ENCODE peak calls at places on chromosomes 12 and 14, in six cellular contexts. One of them, this sample, is unnamed.

GRCh38 chr14:77359626-77360025 is 17.3 kb downstream of the TMED8 start:
- DNase-seq in AG10803: peak
- DNase-seq in astrocyte: no peak
- DNase-seq in brain microvascular endothelial cell: no peak
- DNase-seq in ascending aorta: no peak
- DNase-seq in GM23338: no peak
- DNase-seq in this sample: no peak

GRCh38 chr12:121330195-121330594 is 22.0 kb downstream of the ANAPC5 start:
- DNase-seq in AG10803: no peak
- DNase-seq in astrocyte: no peak
- DNase-seq in brain microvascular endothelial cell: no peak
- DNase-seq in ascending aorta: no peak
- DNase-seq in GM23338: no peak
- DNase-seq in this sample: no peak

GRCh38 chr14:25484194-25484593 is 434.2 kb upstream of the STXBP6 start:
- DNase-seq in AG10803: no peak
- DNase-seq in astrocyte: no peak
- DNase-seq in brain microvascular endothelial cell: no peak
- DNase-seq in ascending aorta: no peak
- DNase-seq in GM23338: no peak
- DNase-seq in this sample: no peak

GRCh38 chr14:75667099-75667498 is 6.1 kb downstream of the TTLL5 start:
- DNase-seq in AG10803: no peak
- DNase-seq in astrocyte: no peak
- DNase-seq in brain microvascular endothelial cell: no peak
- DNase-seq in ascending aorta: no peak
- DNase-seq in GM23338: no peak
- DNase-seq in this sample: no peak

GRCh38 chr12:3490848-3491382 is at the start of gene PRMT8:
- DNase-seq in AG10803: no peak
- DNase-seq in astrocyte: no peak
- DNase-seq in brain microvascular endothelial cell: peak
- DNase-seq in ascending aorta: no peak
- DNase-seq in GM23338: peak
- DNase-seq in this sample: peak

GRCh38 chr14:49971156-49972141 is 78.6 kb downstream of the ARF6 start:
- DNase-seq in AG10803: peak
- DNase-seq in astrocyte: no peak
- DNase-seq in brain microvascular endothelial cell: no peak
- DNase-seq in ascending aorta: no peak
- DNase-seq in GM23338: no peak
- DNase-seq in this sample: no peak

GRCh38 chr14:60061371-60061770 is 30.4 kb upstream of the PCNX4 start:
- DNase-seq in AG10803: peak
- DNase-seq in astrocyte: peak
- DNase-seq in brain microvascular endothelial cell: no peak
- DNase-seq in ascending aorta: no peak
- DNase-seq in GM23338: no peak
- DNase-seq in this sample: peak

GRCh38 chr12:64578556-64578955 is 31.7 kb upstream of the RASSF3 start:
- DNase-seq in AG10803: no peak
- DNase-seq in astrocyte: no peak
- DNase-seq in brain microvascular endothelial cell: no peak
- DNase-seq in ascending aorta: no peak
- DNase-seq in GM23338: no peak
- DNase-seq in this sample: no peak

GRCh38 chr12:52139579-52140062 is 52.2 kb downstream of the KRT80 start:
- DNase-seq in AG10803: no peak
- DNase-seq in astrocyte: no peak
- DNase-seq in brain microvascular endothelial cell: no peak
- DNase-seq in ascending aorta: no peak
- DNase-seq in GM23338: peak
- DNase-seq in this sample: no peak

GRCh38 chr12:87816186-87816585 is 213.0 kb downstream of the C12orf50 start:
- DNase-seq in AG10803: no peak
- DNase-seq in astrocyte: peak
- DNase-seq in brain microvascular endothelial cell: peak
- DNase-seq in ascending aorta: no peak
- DNase-seq in GM23338: no peak
- DNase-seq in this sample: peak

GRCh38 chr14:104105071-104105821 is 19.7 kb downstream of the ASPG start:
- DNase-seq in AG10803: no peak
- DNase-seq in astrocyte: no peak
- DNase-seq in brain microvascular endothelial cell: no peak
- DNase-seq in ascending aorta: no peak
- DNase-seq in GM23338: no peak
- DNase-seq in this sample: no peak

GRCh38 chr12:70798016-70798768 is 122.3 kb downstream of the PTPRR start:
- DNase-seq in AG10803: no peak
- DNase-seq in astrocyte: no peak
- DNase-seq in brain microvascular endothelial cell: no peak
- DNase-seq in ascending aorta: no peak
- DNase-seq in GM23338: no peak
- DNase-seq in this sample: no peak

GRCh38 chr12:86787419-86787818 is 531.2 kb upstream of the MGAT4C start:
- DNase-seq in AG10803: no peak
- DNase-seq in astrocyte: no peak
- DNase-seq in brain microvascular endothelial cell: no peak
- DNase-seq in ascending aorta: no peak
- DNase-seq in GM23338: no peak
- DNase-seq in this sample: no peak

GRCh38 chr12:42270596-42270995 is 32.5 kb upstream of the YAF2 start:
- DNase-seq in AG10803: no peak
- DNase-seq in astrocyte: no peak
- DNase-seq in brain microvascular endothelial cell: no peak
- DNase-seq in ascending aorta: no peak
- DNase-seq in GM23338: no peak
- DNase-seq in this sample: no peak

GRCh38 chr14:97703006-97703760 is 906.0 kb downstream of the VRK1 start:
- DNase-seq in AG10803: no peak
- DNase-seq in astrocyte: no peak
- DNase-seq in brain microvascular endothelial cell: no peak
- DNase-seq in ascending aorta: no peak
- DNase-seq in GM23338: no peak
- DNase-seq in this sample: no peak

GRCh38 chr12:67827820-67828383 is 161.3 kb upstream of the IFNG-AS1 start:
- DNase-seq in AG10803: peak
- DNase-seq in astrocyte: peak
- DNase-seq in brain microvascular endothelial cell: peak
- DNase-seq in ascending aorta: no peak
- DNase-seq in GM23338: no peak
- DNase-seq in this sample: peak

GRCh38 chr12:132396657-132397056 is 67.3 kb upstream of the GALNT9 start:
- DNase-seq in AG10803: no peak
- DNase-seq in astrocyte: no peak
- DNase-seq in brain microvascular endothelial cell: no peak
- DNase-seq in ascending aorta: no peak
- DNase-seq in GM23338: no peak
- DNase-seq in this sample: no peak

GRCh38 chr12:67650127-67650495 is 1.6 kb downstream of the DYRK2 start:
- DNase-seq in AG10803: no peak
- DNase-seq in astrocyte: no peak
- DNase-seq in brain microvascular endothelial cell: no peak
- DNase-seq in ascending aorta: no peak
- DNase-seq in GM23338: no peak
- DNase-seq in this sample: peak

GRCh38 chr12:56839489-56840442 is 76.6 kb downstream of the HSD17B6 start:
- DNase-seq in AG10803: peak
- DNase-seq in astrocyte: peak
- DNase-seq in brain microvascular endothelial cell: no peak
- DNase-seq in ascending aorta: no peak
- DNase-seq in GM23338: peak
- DNase-seq in this sample: peak

GRCh38 chr14:21267886-21268611 is 1.2 kb downstream of the HNRNPC start:
- DNase-seq in AG10803: peak
- DNase-seq in astrocyte: peak
- DNase-seq in brain microvascular endothelial cell: no peak
- DNase-seq in ascending aorta: no peak
- DNase-seq in GM23338: no peak
- DNase-seq in this sample: peak

GRCh38 chr12:27198036-27198435 is 46.0 kb upstream of the STK38L start:
- DNase-seq in AG10803: peak
- DNase-seq in astrocyte: peak
- DNase-seq in brain microvascular endothelial cell: no peak
- DNase-seq in ascending aorta: peak
- DNase-seq in GM23338: peak
- DNase-seq in this sample: peak

GRCh38 chr14:99537399-99537798 is 56.2 kb downstream of the CCNK start:
- DNase-seq in AG10803: peak
- DNase-seq in astrocyte: peak
- DNase-seq in brain microvascular endothelial cell: peak
- DNase-seq in ascending aorta: no peak
- DNase-seq in GM23338: peak
- DNase-seq in this sample: peak

GRCh38 chr14:51498411-51499227 is 153.1 kb upstream of the FRMD6 start:
- DNase-seq in AG10803: peak
- DNase-seq in astrocyte: no peak
- DNase-seq in brain microvascular endothelial cell: no peak
- DNase-seq in ascending aorta: no peak
- DNase-seq in GM23338: no peak
- DNase-seq in this sample: no peak

GRCh38 chr12:139585-139984 is 73.0 kb downstream of the IQSEC3 start:
- DNase-seq in AG10803: no peak
- DNase-seq in astrocyte: no peak
- DNase-seq in brain microvascular endothelial cell: no peak
- DNase-seq in ascending aorta: no peak
- DNase-seq in GM23338: peak
- DNase-seq in this sample: no peak

GRCh38 chr12:131928080-131928764 is 854 bp upstream of the PUS1 start:
- DNase-seq in AG10803: peak
- DNase-seq in astrocyte: no peak
- DNase-seq in brain microvascular endothelial cell: no peak
- DNase-seq in ascending aorta: no peak
- DNase-seq in GM23338: peak
- DNase-seq in this sample: peak

GRCh38 chr12:98419101-98419794 is 96.1 kb upstream of the TMPO start:
- DNase-seq in AG10803: no peak
- DNase-seq in astrocyte: no peak
- DNase-seq in brain microvascular endothelial cell: no peak
- DNase-seq in ascending aorta: no peak
- DNase-seq in GM23338: no peak
- DNase-seq in this sample: peak

GRCh38 chr14:89678715-89679220 is 261.7 kb upstream of the FOXN3 start:
- DNase-seq in AG10803: no peak
- DNase-seq in astrocyte: no peak
- DNase-seq in brain microvascular endothelial cell: peak
- DNase-seq in ascending aorta: no peak
- DNase-seq in GM23338: no peak
- DNase-seq in this sample: no peak

GRCh38 chr12:94875525-94875924 is 128.0 kb downstream of the NDUFA12 start:
- DNase-seq in AG10803: no peak
- DNase-seq in astrocyte: no peak
- DNase-seq in brain microvascular endothelial cell: no peak
- DNase-seq in ascending aorta: no peak
- DNase-seq in GM23338: peak
- DNase-seq in this sample: peak

GRCh38 chr14:99334277-99334676 is 62.3 kb upstream of the BCL11B start:
- DNase-seq in AG10803: no peak
- DNase-seq in astrocyte: no peak
- DNase-seq in brain microvascular endothelial cell: no peak
- DNase-seq in ascending aorta: no peak
- DNase-seq in GM23338: no peak
- DNase-seq in this sample: no peak

GRCh38 chr12:132069336-132069985 is 74.7 kb downstream of the DDX51 start:
- DNase-seq in AG10803: no peak
- DNase-seq in astrocyte: no peak
- DNase-seq in brain microvascular endothelial cell: no peak
- DNase-seq in ascending aorta: no peak
- DNase-seq in GM23338: no peak
- DNase-seq in this sample: no peak

GRCh38 chr12:48970702-48971334 is 717 bp downstream of the WNT10B start:
- DNase-seq in AG10803: no peak
- DNase-seq in astrocyte: no peak
- DNase-seq in brain microvascular endothelial cell: no peak
- DNase-seq in ascending aorta: no peak
- DNase-seq in GM23338: peak
- DNase-seq in this sample: no peak

GRCh38 chr12:112986291-112986800 is 8.0 kb downstream of the OAS2 start:
- DNase-seq in AG10803: no peak
- DNase-seq in astrocyte: no peak
- DNase-seq in brain microvascular endothelial cell: no peak
- DNase-seq in ascending aorta: no peak
- DNase-seq in GM23338: no peak
- DNase-seq in this sample: no peak
- H3K4me3 ChIP-seq in AG10803: no peak
- H3K4me3 ChIP-seq in astrocyte: no peak
- H3K4me3 ChIP-seq in brain microvascular endothelial cell: no peak
- H3K4me3 ChIP-seq in ascending aorta: no peak
- H3K4me3 ChIP-seq in GM23338: no peak
- H3K4me3 ChIP-seq in this sample: no peak

GRCh38 chr14:65286443-65286842 is 126.1 kb upstream of the FUT8 start:
- DNase-seq in AG10803: peak
- DNase-seq in astrocyte: no peak
- DNase-seq in brain microvascular endothelial cell: no peak
- DNase-seq in ascending aorta: no peak
- DNase-seq in GM23338: peak
- DNase-seq in this sample: no peak
- TF ChIP-seq CTCF in AG10803: peak
- TF ChIP-seq CTCF in astrocyte: peak
- TF ChIP-seq CTCF in brain microvascular endothelial cell: peak
- TF ChIP-seq CTCF in ascending aorta: no peak
- TF ChIP-seq CTCF in GM23338: peak
- TF ChIP-seq CTCF in this sample: peak

GRCh38 chr12:89862511-89863331 is 154.1 kb upstream of the ATP2B1 start:
- DNase-seq in AG10803: peak
- DNase-seq in astrocyte: no peak
- DNase-seq in brain microvascular endothelial cell: no peak
- DNase-seq in ascending aorta: no peak
- DNase-seq in GM23338: no peak
- DNase-seq in this sample: peak
- H3K4me3 ChIP-seq in AG10803: no peak
- H3K4me3 ChIP-seq in astrocyte: no peak
- H3K4me3 ChIP-seq in brain microvascular endothelial cell: no peak
- H3K4me3 ChIP-seq in ascending aorta: no peak
- H3K4me3 ChIP-seq in GM23338: no peak
- H3K4me3 ChIP-seq in this sample: no peak

GRCh38 chr14:101559624-101560533 is 1.4 kb upstream of the DIO3 start:
- DNase-seq in AG10803: peak
- DNase-seq in astrocyte: peak
- DNase-seq in brain microvascular endothelial cell: no peak
- DNase-seq in ascending aorta: no peak
- DNase-seq in GM23338: peak
- DNase-seq in this sample: peak
- TF ChIP-seq CTCF in AG10803: no peak
- TF ChIP-seq CTCF in astrocyte: no peak
- TF ChIP-seq CTCF in brain microvascular endothelial cell: no peak
- TF ChIP-seq CTCF in ascending aorta: no peak
- TF ChIP-seq CTCF in GM23338: no peak
- TF ChIP-seq CTCF in this sample: no peak

GRCh38 chr14:52906141-52906601 is 44.7 kb downstream of the FERMT2 start:
- DNase-seq in AG10803: peak
- DNase-seq in astrocyte: peak
- DNase-seq in brain microvascular endothelial cell: peak
- DNase-seq in ascending aorta: no peak
- DNase-seq in GM23338: no peak
- DNase-seq in this sample: peak
- H3K4me3 ChIP-seq in AG10803: peak
- H3K4me3 ChIP-seq in astrocyte: peak
- H3K4me3 ChIP-seq in brain microvascular endothelial cell: no peak
- H3K4me3 ChIP-seq in ascending aorta: no peak
- H3K4me3 ChIP-seq in GM23338: no peak
- H3K4me3 ChIP-seq in this sample: no peak